ENCODE peak calls at places on chromosomes 12 and 14, in five cellular contexts. S is transverse colon, M is OCI-LY7, N is psoas muscle, T is fibroblast of lung. Y is an unnamed sample.

GRCh38 chr14:56224691-56225681 is 106.8 kb downstream of the PELI2 start:
- DNase-seq in S (peak; percentile 76), M (no peak), N (no peak), T (no peak), Y (no peak)

GRCh38 chr14:71645656-71646055 is 286.6 kb upstream of the RGS6 start:
- DNase-seq in S (no peak), M (no peak), N (no peak), T (peak; percentile 63), Y (peak; percentile 46)

GRCh38 chr12:53122961-53123468 is 19.7 kb downstream of the SOAT2 start:
- DNase-seq in S (no peak), M (no peak), N (no peak), T (peak; percentile 48), Y (no peak)

GRCh38 chr12:95182868-95183415 is 34.3 kb downstream of the FGD6 start:
- DNase-seq in S (no peak), M (no peak), N (no peak), T (peak; percentile 98), Y (peak; percentile 87)

GRCh38 chr14:90837355-90837754 is 21.1 kb upstream of the TTC7B start:
- DNase-seq in S (no peak), M (no peak), N (no peak), T (peak; percentile 56), Y (no peak)

GRCh38 chr14:48333221-48333910 is 658.0 kb upstream of the MDGA2 start:
- DNase-seq in S (no peak), M (no peak), N (no peak), T (peak; percentile 56), Y (no peak)

GRCh38 chr14:63209160-63209559 is 4.9 kb downstream of the RHOJ start:
- DNase-seq in S (no peak), M (no peak), N (no peak), T (peak; percentile 39), Y (no peak)

GRCh38 chr12:116320839-116321238 is 43.3 kb upstream of the MED13L start:
- DNase-seq in S (no peak), M (no peak), N (no peak), T (peak; percentile 20), Y (no peak)

GRCh38 chr14:46580941-46581671 is 70.5 kb downstream of the RPL10L start:
- DNase-seq in S (peak; percentile 14), M (peak; percentile 41), N (no peak), T (peak; percentile 53), Y (peak; percentile 37)

GRCh38 chr12:124565071-124565491 is 2.3 kb downstream of the NCOR2 start:
- DNase-seq in S (no peak), M (no peak), N (peak; percentile 56), T (peak; percentile 39), Y (no peak)

GRCh38 chr12:89192419-89192818 is 159.9 kb downstream of the DUSP6 start:
- DNase-seq in S (no peak), M (no peak), N (no peak), T (no peak), Y (no peak)

DNA sequence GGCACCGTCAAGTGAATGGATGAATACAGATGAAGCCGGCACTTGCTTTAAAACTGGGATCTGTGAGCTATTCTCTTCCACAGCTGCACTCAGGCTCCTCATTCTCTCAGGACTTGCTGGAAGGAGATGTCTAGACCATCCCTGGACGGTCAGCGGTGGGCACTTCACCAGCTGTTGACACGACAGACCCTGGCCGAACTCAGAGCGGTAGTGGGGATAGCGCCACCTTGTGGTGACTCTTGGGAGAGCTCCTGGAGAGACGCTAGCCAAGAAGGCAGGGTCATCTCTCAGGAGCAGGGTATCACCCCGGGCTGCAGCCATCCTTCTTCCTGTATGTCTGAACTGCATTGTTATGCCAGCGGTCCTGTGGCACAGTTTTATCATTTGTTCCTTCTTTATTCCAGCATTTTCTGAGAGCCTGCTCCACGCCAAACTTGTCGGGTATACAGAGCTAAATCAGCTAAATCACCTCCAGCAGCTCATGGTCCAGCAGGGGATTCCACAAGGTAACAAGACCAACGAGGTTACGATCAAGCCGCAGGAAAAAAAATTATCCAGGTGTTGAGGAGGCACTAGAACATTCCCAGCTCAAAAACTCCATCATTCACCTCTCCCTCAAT is 10.0 kb downstream of the WNT1 start:
- DNase-seq in S (peak; percentile 75), M (peak; percentile 69), N (peak; percentile 84), T (no peak), Y (peak; percentile 41)
- TF ChIP-seq CTCF in S (peak; percentile 79), M (peak; percentile 98), N (peak; percentile 83), T (peak; percentile 63), Y (peak; percentile 96)

DNA sequence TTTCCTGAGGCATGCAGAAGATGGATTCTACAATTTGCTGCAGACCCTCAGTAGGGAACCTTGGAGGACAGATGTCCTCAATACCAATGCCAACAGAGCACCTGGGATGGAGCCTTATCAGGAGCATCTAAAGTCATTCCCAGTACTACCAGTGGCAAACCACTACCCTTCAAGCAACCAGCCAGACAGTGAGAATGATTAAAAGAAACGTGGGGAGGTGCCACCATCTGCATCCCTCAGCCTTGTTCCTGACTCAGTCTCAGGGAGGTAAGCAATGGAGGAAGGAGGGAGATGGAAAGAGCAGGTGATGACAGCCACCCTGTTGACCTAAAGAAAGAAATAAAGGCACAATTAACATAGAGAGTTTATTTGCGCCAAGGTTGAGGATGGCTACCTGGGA is 175.2 kb upstream of the GRIN2B start:
- DNase-seq in S (no peak), M (peak; percentile 67), N (no peak), T (no peak), Y (no peak)
- H3K4me3 ChIP-seq in S (no peak overlapping the region), M (peak overlapping the region; percentile 33), N (no peak overlapping the region), T (no peak overlapping the region), Y (no peak overlapping the region)

GRCh38 chr14:100173353-100173752 is 13.9 kb upstream of the DEGS2 start:
- DNase-seq in S (no peak), M (no peak), N (no peak), T (no peak), Y (no peak)
- TF ChIP-seq CTCF in S (no peak), M (peak; percentile 59), N (no peak), T (no peak), Y (no peak)

DNA sequence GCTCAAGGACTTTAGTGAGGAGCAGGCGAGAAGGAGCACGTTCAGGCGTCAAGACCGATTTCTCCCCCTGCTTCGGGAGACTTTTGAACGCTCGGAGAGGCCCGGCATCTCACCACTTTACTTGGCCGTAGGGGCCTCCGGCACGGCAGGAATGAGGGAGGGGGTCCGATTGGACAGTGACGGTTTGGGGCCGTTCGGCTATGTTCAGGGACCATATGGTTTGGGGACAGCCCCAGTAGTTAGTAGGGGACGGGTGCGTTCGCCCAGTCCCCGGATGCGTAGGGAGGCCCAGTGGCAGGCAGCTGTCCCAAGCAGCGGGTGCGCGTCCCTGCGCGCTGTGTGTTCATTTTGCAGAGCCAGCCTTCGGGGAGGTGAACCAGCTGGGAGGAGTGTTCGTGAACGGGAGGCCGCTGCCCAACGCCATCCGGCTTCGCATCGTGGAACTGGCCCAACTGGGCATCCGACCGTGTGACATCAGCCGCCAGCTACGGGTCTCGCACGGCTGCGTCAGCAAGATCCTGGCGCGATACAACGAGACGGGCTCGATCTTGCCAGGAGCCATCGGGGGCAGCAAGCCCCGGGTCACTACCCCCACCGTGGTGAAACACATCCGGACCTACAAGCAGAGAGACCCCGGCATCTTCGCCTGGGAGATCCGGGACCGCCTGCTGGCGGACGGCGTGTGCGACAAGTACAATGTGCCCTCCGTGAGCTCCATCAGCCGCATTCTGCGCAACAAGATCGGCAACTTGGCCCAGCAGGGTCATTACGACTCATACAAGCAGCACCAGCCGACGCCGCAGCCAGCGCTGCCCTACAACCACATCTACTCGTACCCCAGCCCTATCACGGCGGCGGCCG is 1.1 kb downstream of the PAX9 start:
- DNase-seq in S (no peak), M (no peak), N (peak; percentile 71), T (no peak), Y (no peak)
- H3K4me3 ChIP-seq in S (no peak overlapping the region), M (peak overlapping the region; percentile 63), N (peak overlapping the region; percentile 60), T (no peak overlapping the region), Y (peak overlapping the region; percentile 22)

DNA sequence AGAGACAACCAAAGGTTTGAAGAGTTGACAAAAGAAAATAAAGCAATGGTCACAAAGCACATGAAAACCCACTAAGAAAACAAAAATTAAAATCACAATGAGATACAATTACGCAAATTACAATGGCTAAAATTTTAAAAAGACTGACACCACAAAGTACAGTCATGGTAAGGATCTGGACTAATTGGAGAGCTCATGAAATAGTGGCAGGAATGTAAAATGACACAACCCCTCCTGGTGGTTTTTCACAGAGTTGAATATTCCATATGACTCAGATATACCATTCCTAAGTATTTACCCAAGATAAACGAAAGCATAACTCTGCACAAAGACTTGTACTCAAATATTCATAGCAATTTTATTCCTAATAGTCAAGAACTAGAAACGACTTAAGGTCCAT is 65.9 kb downstream of the NOVA1 start:
- DNase-seq in S (no peak), M (no peak), N (no peak), T (peak; percentile 86), Y (peak; percentile 24)
- TF ChIP-seq CTCF in S (no peak), M (no peak), N (no peak), T (peak; percentile 21), Y (peak; percentile 46)

DNA sequence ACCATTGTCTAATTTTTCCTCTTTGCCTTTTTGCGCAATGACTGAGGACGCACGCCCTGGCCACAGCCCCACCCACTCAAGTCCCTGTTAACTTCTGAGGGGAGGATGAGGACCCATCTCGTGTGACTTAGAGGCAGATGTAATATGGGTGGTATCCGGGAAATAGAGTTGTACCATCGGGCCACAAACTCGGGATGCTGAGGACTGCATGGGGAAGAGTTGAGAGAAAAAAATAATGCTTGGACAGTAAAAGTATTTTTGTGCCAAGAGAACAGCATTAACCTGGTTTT is 263 bp downstream of the RAD9B start:
- DNase-seq in S (no peak), M (no peak), N (no peak), T (peak; percentile 5), Y (no peak)
- H3K4me3 ChIP-seq in S (no peak overlapping the region), M (peak overlapping the region; percentile 93), N (peak overlapping the region; percentile 98), T (peak overlapping the region; percentile 20), Y (peak overlapping the region; percentile 91)

GRCh38 chr14:50954811-50955372 is 10.6 kb upstream of the PYGL start:
- DNase-seq in S (no peak), M (peak; percentile 63), N (no peak), T (peak; percentile 69), Y (peak; percentile 61)

GRCh38 chr14:50957296-50957695 is 13.0 kb upstream of the PYGL start:
- DNase-seq in S (no peak), M (no peak), N (no peak), T (peak; percentile 52), Y (peak; percentile 63)

GRCh38 chr14:50953497-50953896 is 9.2 kb upstream of the PYGL start:
- DNase-seq in S (no peak), M (no peak), N (no peak), T (no peak), Y (no peak)

GRCh38 chr14:50951032-50951431 is 6.7 kb upstream of the PYGL start:
- DNase-seq in S (no peak), M (no peak), N (no peak), T (no peak), Y (no peak)

GRCh38 chr14:50955373-50956043 is 11.2 kb upstream of the PYGL start:
- DNase-seq in S (peak; percentile 77), M (peak; percentile 25), N (peak; percentile 80), T (peak; percentile 97), Y (peak; percentile 98)
- TF ChIP-seq CTCF in S (peak; percentile 51), M (peak; percentile 47), N (peak; percentile 9), T (peak; percentile 35), Y (peak; percentile 74)

GRCh38 chr14:67539116-67539515 is 6.0 kb downstream of the PLEKHH1 start:
- DNase-seq in S (no peak), M (no peak), N (no peak), T (no peak), Y (no peak)
- H3K4me3 ChIP-seq in S (no peak overlapping the region), M (no peak overlapping the region), N (no peak overlapping the region), T (no peak overlapping the region), Y (no peak overlapping the region)